ENCODE peak calls at places on chromosomes 13 and 19, in nine cellular contexts. D is thoracic aorta, L is thyroid gland, N is left ventricle myocardium inferior, C is H1, S is pancreas, O is adrenal gland, B is mammary epithelial cell, E is hepatocyte. K is an unnamed sample. For H3K4me1, the result is how much of the 10 kb centered on the place peaks cover.

GRCh38 chr19:40609561-40610395 is 8.6 kb downstream of the LTBP4 start:
- DNase-seq in D (peak), L (peak), N (peak), C (peak), S (peak), O (peak), B (peak), E (peak), K (peak)

GRCh38 chr19:3499738-3500428 is 591 bp downstream of the DOHH start:
- DNase-seq in D (no peak), L (no peak), N (no peak), C (no peak), S (peak), O (no peak), B (peak), E (no peak), K (no peak)

GRCh38 chr19:7554990-7555864 is 19.7 kb downstream of the PNPLA6 start:
- DNase-seq in D (no peak), L (no peak), N (no peak), C (peak), S (peak), O (no peak), B (no peak), E (no peak), K (peak)

GRCh38 chr19:42268704-42269517 is at the start of gene CIC:
- DNase-seq in D (peak), L (peak), N (peak), C (peak), S (peak), O (peak), B (peak), E (peak), K (peak)

GRCh38 chr13:37488682-37489081 is 109.9 kb downstream of the POSTN start:
- DNase-seq in D (no peak), L (no peak), N (no peak), C (no peak), S (no peak), O (no peak), B (no peak), E (no peak), K (no peak)

GRCh38 chr19:10069046-10069445 is 17.1 kb upstream of the SHFL start:
- DNase-seq in D (no peak), L (no peak), N (no peak), C (no peak), S (no peak), O (peak), B (peak), E (no peak), K (no peak)

GRCh38 chr19:51689751-51690358 is 3.3 kb upstream of the SPACA6 start:
- DNase-seq in D (no peak), L (peak), N (peak), C (peak), S (peak), O (peak), B (no peak), E (peak), K (peak)

GRCh38 chr13:23921451-23921888 is 24.2 kb upstream of the C1QTNF9B start:
- DNase-seq in D (no peak), L (no peak), N (no peak), C (no peak), S (no peak), O (no peak), B (peak), E (peak), K (no peak)

GRCh38 chr19:48501446-48501960 is 10.1 kb downstream of the LMTK3 start:
- DNase-seq in D (no peak), L (peak), N (no peak), C (peak), S (peak), O (peak), B (peak), E (peak), K (peak)

GRCh38 chr19:45009625-45010255 is 8.5 kb downstream of the RELB start:
- DNase-seq in D (no peak), L (no peak), N (no peak), C (no peak), S (no peak), O (no peak), B (no peak), E (no peak), K (no peak)

GRCh38 chr19:46218160-46218559 is 11.4 kb upstream of the IGFL1 start:
- DNase-seq in D (no peak), L (no peak), N (no peak), C (peak), S (no peak), O (peak), B (peak), E (peak), K (no peak)

GRCh38 chr13:92074658-92075057 is 676.2 kb downstream of the GPC5 start:
- DNase-seq in D (no peak), L (peak), N (no peak), C (no peak), S (no peak), O (no peak), B (no peak), E (peak), K (no peak)

GRCh38 chr13:37869756-37870488 is at the start of gene TRPC4:
- DNase-seq in D (no peak), L (peak), N (peak), C (peak), S (peak), O (peak), B (peak), E (peak), K (peak)

GRCh38 chr19:14475251-14476073 is at the start of gene PTGER1:
- DNase-seq in D (no peak), L (no peak), N (no peak), C (peak), S (no peak), O (no peak), B (peak), E (peak), K (peak)

GRCh38 chr13:69980799-69981198 is 126.8 kb upstream of the ATXN8OS start:
- DNase-seq in D (no peak), L (no peak), N (no peak), C (no peak), S (no peak), O (no peak), B (no peak), E (no peak), K (no peak)

GRCh38 chr19:40689339-40690049 is 957 bp downstream of the NUMBL start:
- DNase-seq in D (no peak), L (no peak), N (peak), C (peak), S (no peak), O (no peak), B (no peak), E (no peak), K (no peak)

GRCh38 chr13:51781246-51782022 is 22.5 kb downstream of the DHRS12 start:
- DNase-seq in D (no peak), L (peak), N (no peak), C (no peak), S (peak), O (no peak), B (peak), E (peak), K (peak)

GRCh38 chr13:27915301-27916207 is 4.2 kb upstream of the PDX1 start:
- DNase-seq in D (no peak), L (no peak), N (no peak), C (peak), S (no peak), O (no peak), B (peak), E (no peak), K (no peak)

GRCh38 chr13:30659980-30660379 is 42.3 kb downstream of the USPL1 start:
- DNase-seq in D (no peak), L (peak), N (no peak), C (no peak), S (no peak), O (no peak), B (peak), E (peak), K (no peak)

GRCh38 chr13:31775686-31776085 is 36.4 kb downstream of the RXFP2 start:
- DNase-seq in D (no peak), L (peak), N (peak), C (no peak), S (no peak), O (no peak), B (no peak), E (no peak), K (no peak)

GRCh38 chr13:24038846-24039330 is 121.6 kb upstream of the SPATA13 start:
- DNase-seq in D (no peak), L (no peak), N (no peak), C (no peak), S (no peak), O (no peak), B (peak), E (no peak), K (no peak)

GRCh38 chr19:18646535-18647370 is 9.9 kb downstream of the KLHL26 start:
- DNase-seq in D (no peak), L (peak), N (no peak), C (no peak), S (no peak), O (no peak), B (no peak), E (no peak), K (no peak)

GRCh38 chr13:44197791-44198770 is 175.5 kb upstream of the SERP2 start:
- DNase-seq in D (no peak), L (no peak), N (no peak), C (no peak), S (no peak), O (no peak), B (peak), E (no peak), K (no peak)

GRCh38 chr19:3606174-3606689 is 443 bp downstream of the TBXA2R start:
- DNase-seq in D (no peak), L (peak), N (no peak), C (peak), S (peak), O (peak), B (no peak), E (no peak), K (peak)

GRCh38 chr13:26971990-26972888 is 199.4 kb downstream of the USP12 start:
- DNase-seq in D (no peak), L (no peak), N (no peak), C (peak), S (peak), O (no peak), B (peak), E (peak), K (peak)

GRCh38 chr19:13996928-13997636 is 9.0 kb downstream of the RFX1 start:
- DNase-seq in D (no peak), L (no peak), N (peak), C (no peak), S (peak), O (no peak), B (no peak), E (no peak), K (peak)

GRCh38 chr19:28103916-28104315 is 1109.0 kb downstream of the UQCRFS1 start:
- DNase-seq in D (no peak), L (no peak), N (no peak), C (no peak), S (no peak), O (no peak), B (no peak), E (no peak), K (no peak)

GRCh38 chr19:2170219-2170618 is 6.5 kb downstream of the DOT1L start:
- DNase-seq in D (no peak), L (no peak), N (no peak), C (no peak), S (no peak), O (no peak), B (no peak), E (no peak), K (no peak)

GRCh38 chr19:2168619-2169424 is 5.1 kb downstream of the DOT1L start:
- DNase-seq in D (peak), L (peak), N (peak), C (no peak), S (peak), O (peak), B (peak), E (peak), K (peak)

GRCh38 chr19:2166741-2167738 is 3.3 kb downstream of the DOT1L start:
- DNase-seq in D (peak), L (peak), N (peak), C (no peak), S (peak), O (peak), B (peak), E (peak), K (peak)

GRCh38 chr19:2170987-2171348 is 7.2 kb downstream of the DOT1L start:
- DNase-seq in D (no peak), L (no peak), N (no peak), C (no peak), S (no peak), O (no peak), B (no peak), E (no peak), K (no peak)

GRCh38 chr19:2167896-2168618 is 4.3 kb downstream of the DOT1L start:
- DNase-seq in D (peak), L (peak), N (peak), C (no peak), S (no peak), O (peak), B (peak), E (no peak), K (no peak)
- H3K4me1 ChIP-seq in D (half or more), L (half or more), N (half or more), C (under half), S (half or more), O (half or more), B (under half), E (half or more), K (half or more)

DNA sequence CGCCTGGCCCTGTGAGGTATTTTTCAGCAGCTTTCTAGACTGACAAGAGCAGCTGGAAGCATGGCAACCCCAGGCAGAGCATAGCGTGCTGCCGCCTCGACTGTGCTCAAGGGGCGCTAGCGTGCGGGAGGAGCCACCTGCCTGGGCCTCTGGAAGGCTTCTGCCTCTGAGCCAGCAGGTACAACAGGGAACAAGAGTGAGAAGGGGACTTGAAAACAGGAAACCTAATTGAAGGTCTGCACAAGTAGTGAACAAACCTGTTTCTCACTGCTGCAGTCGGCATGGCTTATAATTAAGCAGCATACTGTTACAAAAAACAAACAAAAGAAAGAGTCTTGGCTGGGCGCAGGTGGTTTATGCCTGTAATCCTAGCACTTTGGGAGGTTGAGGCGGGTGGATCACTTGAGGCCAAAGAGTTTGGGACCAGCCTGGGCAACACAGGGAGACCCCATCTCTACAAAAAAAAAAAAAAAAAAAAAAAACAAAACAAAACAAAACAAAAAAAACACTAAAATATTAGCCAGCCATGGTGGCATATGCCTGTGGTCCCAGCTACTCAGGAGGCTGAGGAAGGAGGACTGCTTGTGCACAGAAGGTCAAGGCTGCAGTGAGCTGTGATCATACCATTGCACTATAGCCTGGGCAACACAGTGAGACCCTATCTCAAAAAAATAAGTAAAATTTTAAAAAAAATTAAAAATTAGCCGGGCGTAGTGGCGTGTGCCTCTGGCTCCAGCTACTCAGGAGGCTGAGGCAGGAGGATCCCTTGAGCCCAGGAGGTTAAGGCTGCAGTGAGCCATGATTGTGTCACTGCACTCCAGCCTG is 12.6 kb upstream of the GARRE1 start:
- DNase-seq in D (no peak), L (peak), N (no peak), C (peak), S (peak), O (no peak), B (no peak), E (peak), K (peak)
- TF ChIP-seq CTCF in D (no peak), L (no peak), N (no peak), C (peak), S (peak), O (no peak), B (no peak), E (peak), K (peak)

GRCh38 chr13:42381165-42381425 is 109.1 kb downstream of the AKAP11 start:
- DNase-seq in D (no peak), L (no peak), N (no peak), C (no peak), S (no peak), O (no peak), B (no peak), E (no peak), K (no peak)
- H3K4me1 ChIP-seq in D (under half), L (under half), N (under half), C (under half), S (under half), O (under half), B (under half), E (under half), K (under half)

GRCh38 chr13:99192480-99192879 is 8.2 kb upstream of the UBAC2 start:
- DNase-seq in D (no peak), L (no peak), N (no peak), C (no peak), S (no peak), O (no peak), B (no peak), E (no peak), K (no peak)
- TF ChIP-seq CTCF in D (no peak), L (no peak), N (no peak), C (no peak), S (no peak), O (no peak), B (no peak), E (no peak), K (no peak)